ENCODE peak calls at places on chromosomes 7 and 10, in six cellular contexts. N, K, L, P, F and H are unnamed samples.
A peak's percentile ranks its signal among the peaks of the same experiment; 100 is the strongest.

GRCh38 chr10:14032406-14032998 is 298.2 kb downstream of the FRMD4A start:
- DNase-seq in N (peak; percentile 64), K (no peak), L (peak; percentile 2), P (no peak), F (peak; percentile 45), H (no peak)

GRCh38 chr7:23966941-23967340 is 256.9 kb downstream of the STK31 start:
- DNase-seq in N (no peak), K (no peak), L (no peak), P (no peak), F (no peak), H (no peak)

GRCh38 chr7:921581-922333 is 32.7 kb downstream of the ADAP1 start:
- DNase-seq in N (no peak), K (no peak), L (no peak), P (no peak), F (no peak), H (no peak)

GRCh38 chr7:138185132-138185908 is 109.1 kb downstream of the AKR1D1 start:
- DNase-seq in N (no peak), K (no peak), L (no peak), P (no peak), F (no peak), H (no peak)

GRCh38 chr7:44572771-44573170 is 937 bp downstream of the DDX56 start:
- DNase-seq in N (no peak), K (no peak), L (no peak), P (no peak), F (no peak), H (no peak)

GRCh38 chr10:78656815-78657621 is 411.7 kb upstream of the ZMIZ1 start:
- DNase-seq in N (peak; percentile 11), K (peak; percentile 90), L (no peak), P (no peak), F (peak; percentile 78), H (no peak)

GRCh38 chr10:52440612-52441285 is 126.7 kb downstream of the DKK1 start:
- DNase-seq in N (no peak), K (no peak), L (no peak), P (no peak), F (no peak), H (no peak)

GRCh38 chr10:86164912-86165311 is 201.7 kb downstream of the GRID1 start:
- DNase-seq in N (no peak), K (no peak), L (no peak), P (no peak), F (no peak), H (no peak)

GRCh38 chr10:102644066-102644645 is at the start of gene TRIM8:
- DNase-seq in N (peak; percentile 62), K (peak; percentile 55), L (no peak), P (no peak), F (peak; percentile 66), H (peak; percentile 74)

GRCh38 chr7:12217311-12217710 is 6.2 kb downstream of the TMEM106B start:
- DNase-seq in N (no peak), K (no peak), L (no peak), P (no peak), F (no peak), H (no peak)

GRCh38 chr7:130149575-130150139 is 55.5 kb downstream of the TMEM209 start:
- DNase-seq in N (no peak), K (no peak), L (no peak), P (no peak), F (no peak), H (no peak)

GRCh38 chr7:155935005-155935557 is 122.8 kb upstream of the SHH start:
- DNase-seq in N (no peak), K (no peak), L (no peak), P (no peak), F (no peak), H (no peak)

GRCh38 chr7:47991741-47992311 is 12.4 kb upstream of the HUS1 start:
- DNase-seq in N (peak; percentile 74), K (peak; percentile 63), L (no peak), P (peak; percentile 39), F (peak; percentile 59), H (peak; percentile 81)

GRCh38 chr7:152202056-152202455 is 176.6 kb downstream of the GALNT11 start:
- DNase-seq in N (no peak), K (no peak), L (no peak), P (no peak), F (no peak), H (no peak)

GRCh38 chr10:132163278-132163765 is 23.4 kb upstream of the DPYSL4 start:
- DNase-seq in N (peak; percentile 73), K (peak; percentile 33), L (peak; percentile 79), P (no peak), F (peak; percentile 86), H (peak; percentile 97)

GRCh38 chr10:34213193-34213804 is 601.8 kb downstream of the PARD3 start:
- DNase-seq in N (no peak), K (peak; percentile 98), L (no peak), P (no peak), F (no peak), H (no peak)

GRCh38 chr7:55192718-55193117 is 172.4 kb upstream of the LANCL2 start:
- DNase-seq in N (no peak), K (no peak), L (no peak), P (no peak), F (peak; percentile 74), H (no peak)

GRCh38 chr7:55160539-55160938 is 141.7 kb downstream of the EGFR start:
- DNase-seq in N (no peak), K (no peak), L (no peak), P (no peak), F (no peak), H (no peak)

GRCh38 chr7:128879461-128879938 is 16.8 kb downstream of the ATP6V1F start:
- DNase-seq in N (peak; percentile 33), K (no peak), L (no peak), P (no peak), F (no peak), H (no peak)

GRCh38 chr7:16794990-16795389 is 9.8 kb downstream of the AGR2 start:
- DNase-seq in N (no peak), K (no peak), L (no peak), P (no peak), F (peak; percentile 20), H (no peak)

GRCh38 chr10:28892818-28893547 is 215.7 kb downstream of the BAMBI start:
- DNase-seq in N (no peak), K (no peak), L (no peak), P (no peak), F (no peak), H (no peak)

GRCh38 chr10:87660484-87661133 is 931 bp downstream of the PAPSS2 start:
- DNase-seq in N (peak; percentile 63), K (no peak), L (no peak), P (no peak), F (no peak), H (no peak)

GRCh38 chr10:131921191-131921590 is 20.4 kb downstream of the PPP2R2D start:
- DNase-seq in N (peak; percentile 48), K (no peak), L (no peak), P (no peak), F (no peak), H (no peak)

GRCh38 chr10:98260752-98261151 is 7.2 kb downstream of the LOXL4 start:
- DNase-seq in N (no peak), K (no peak), L (no peak), P (no peak), F (no peak), H (no peak)

GRCh38 chr7:15780271-15780670 is 93.8 kb upstream of the MEOX2 start:
- DNase-seq in N (no peak), K (no peak), L (no peak), P (no peak), F (no peak), H (peak; percentile 64)

GRCh38 chr7:129719980-129720732 is 108.6 kb downstream of the NRF1 start:
- DNase-seq in N (peak; percentile 89), K (peak; percentile 53), L (no peak), P (no peak), F (no peak), H (no peak)

GRCh38 chr10:11539191-11539868 is 72.1 kb downstream of the USP6NL start:
- DNase-seq in N (peak; percentile 58), K (peak; percentile 30), L (peak; percentile 46), P (no peak), F (no peak), H (no peak)

GRCh38 chr7:5564894-5565293 is 141.3 kb upstream of the TNRC18 start:
- DNase-seq in N (no peak), K (no peak), L (no peak), P (no peak), F (no peak), H (no peak)

GRCh38 chr7:22834028-22834427 is 11.4 kb upstream of the TOMM7 start:
- DNase-seq in N (no peak), K (no peak), L (no peak), P (no peak), F (no peak), H (no peak)

GRCh38 chr10:2081501-2081900 is 344.2 kb upstream of the ADARB2 start:
- DNase-seq in N (peak; percentile 3), K (no peak), L (no peak), P (peak; percentile 19), F (no peak), H (no peak)
- TF ChIP-seq JUND in N (no peak), K (no peak), L (no peak), P (no peak), F (no peak), H (no peak)

GRCh38 chr10:71325258-71325657 is 6.2 kb downstream of the SLC29A3 start:
- DNase-seq in N (no peak), K (no peak), L (no peak), P (no peak), F (no peak), H (no peak)

GRCh38 chr10:71320592-71320991 is 1.5 kb downstream of the SLC29A3 start:
- DNase-seq in N (no peak), K (peak; percentile 51), L (no peak), P (no peak), F (no peak), H (no peak)

GRCh38 chr10:71324743-71325142 is 5.7 kb downstream of the SLC29A3 start:
- DNase-seq in N (no peak), K (no peak), L (no peak), P (no peak), F (no peak), H (no peak)

GRCh38 chr10:71321386-71321785 is 2.3 kb downstream of the SLC29A3 start:
- DNase-seq in N (no peak), K (no peak), L (no peak), P (no peak), F (no peak), H (no peak)

DNA sequence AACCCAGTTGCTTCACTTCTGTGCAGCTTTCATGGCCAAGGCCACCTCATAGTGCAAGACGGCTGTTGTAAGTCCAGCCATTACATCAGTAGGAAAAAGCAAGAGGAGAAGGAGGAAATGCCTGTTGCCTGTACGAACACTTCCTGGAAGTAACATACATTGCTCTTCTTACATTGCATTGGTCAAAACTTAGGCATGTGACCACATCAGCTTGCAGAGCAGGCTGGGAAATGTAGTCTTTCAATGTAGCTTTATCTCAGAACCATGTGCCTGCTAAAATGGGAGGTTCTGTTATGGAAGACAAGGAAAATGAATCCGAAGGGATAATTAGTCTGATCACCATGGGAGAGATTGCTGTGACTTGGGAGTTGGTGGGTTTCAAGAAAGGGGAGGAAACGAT is 4.3 kb downstream of the SLC29A3 start:
- DNase-seq in N (peak; percentile 81), K (peak; percentile 35), L (peak; percentile 32), P (no peak), F (peak; percentile 54), H (peak; percentile 66)
- TF ChIP-seq JUND in N (no peak), K (no peak), L (no peak), P (no peak), F (no peak), H (no peak)

GRCh38 chr7:132145466-132145865 is 430.8 kb downstream of the PLXNA4 start:
- DNase-seq in N (no peak), K (no peak), L (no peak), P (no peak), F (no peak), H (no peak)
- TF ChIP-seq JUND in N (no peak), K (no peak), L (no peak), P (no peak), F (peak; percentile 75), H (no peak)

GRCh38 chr10:93806882-93807281 is 49.1 kb downstream of the LGI1 start:
- DNase-seq in N (no peak), K (no peak), L (no peak), P (no peak), F (no peak), H (no peak)
- TF ChIP-seq JUND in N (no peak), K (no peak), L (no peak), P (no peak), F (no peak), H (no peak)